ENCODE peak calls at places on chromosome 1, in four cellular contexts. One of them, this sample, is unnamed.

GRCh38 chr1:218364028-218364710 is 19.0 kb downstream of the TGFB2 start:
- DNase-seq in substantia nigra: no peak
- DNase-seq in stimulated activated CD8-positive, alpha-beta memory T cell treated with anti-CD3 and anti-CD28 coated beads, Interleukin-7, amount 100 ng/mL, for 1 hour: no peak
- DNase-seq in H54: no peak
- DNase-seq in this sample: no peak

GRCh38 chr1:230047114-230047865 is 19.7 kb upstream of the GALNT2 start:
- DNase-seq in substantia nigra: no peak
- DNase-seq in stimulated activated CD8-positive, alpha-beta memory T cell treated with anti-CD3 and anti-CD28 coated beads, Interleukin-7, amount 100 ng/mL, for 1 hour: no peak
- DNase-seq in H54: no peak
- DNase-seq in this sample: no peak

GRCh38 chr1:192967901-192968300 is 91.3 kb downstream of the UCHL5 start:
- DNase-seq in substantia nigra: no peak
- DNase-seq in stimulated activated CD8-positive, alpha-beta memory T cell treated with anti-CD3 and anti-CD28 coated beads, Interleukin-7, amount 100 ng/mL, for 1 hour: no peak
- DNase-seq in H54: no peak
- DNase-seq in this sample: no peak

GRCh38 chr1:32073387-32074229 is 869 bp downstream of the TMEM39B start:
- DNase-seq in substantia nigra: no peak
- DNase-seq in stimulated activated CD8-positive, alpha-beta memory T cell treated with anti-CD3 and anti-CD28 coated beads, Interleukin-7, amount 100 ng/mL, for 1 hour: no peak
- DNase-seq in H54: no peak
- DNase-seq in this sample: no peak

GRCh38 chr1:105914403-105914802 is 1142.1 kb upstream of the PRMT6 start:
- DNase-seq in substantia nigra: no peak
- DNase-seq in stimulated activated CD8-positive, alpha-beta memory T cell treated with anti-CD3 and anti-CD28 coated beads, Interleukin-7, amount 100 ng/mL, for 1 hour: no peak
- DNase-seq in H54: no peak
- DNase-seq in this sample: no peak

GRCh38 chr1:84721152-84721551 is 30.9 kb upstream of the SSX2IP start:
- DNase-seq in substantia nigra: no peak
- DNase-seq in stimulated activated CD8-positive, alpha-beta memory T cell treated with anti-CD3 and anti-CD28 coated beads, Interleukin-7, amount 100 ng/mL, for 1 hour: no peak
- DNase-seq in H54: no peak
- DNase-seq in this sample: no peak

GRCh38 chr1:78304766-78305165 is 186.0 kb upstream of the PTGFR start:
- DNase-seq in substantia nigra: no peak
- DNase-seq in stimulated activated CD8-positive, alpha-beta memory T cell treated with anti-CD3 and anti-CD28 coated beads, Interleukin-7, amount 100 ng/mL, for 1 hour: no peak
- DNase-seq in H54: no peak
- DNase-seq in this sample: no peak

GRCh38 chr1:61254629-61255323 is 172.4 kb downstream of the NFIA start:
- DNase-seq in substantia nigra: no peak
- DNase-seq in stimulated activated CD8-positive, alpha-beta memory T cell treated with anti-CD3 and anti-CD28 coated beads, Interleukin-7, amount 100 ng/mL, for 1 hour: no peak
- DNase-seq in H54: no peak
- DNase-seq in this sample: no peak

GRCh38 chr1:116765962-116766361 is 11.7 kb downstream of the CD2 start:
- DNase-seq in substantia nigra: no peak
- DNase-seq in stimulated activated CD8-positive, alpha-beta memory T cell treated with anti-CD3 and anti-CD28 coated beads, Interleukin-7, amount 100 ng/mL, for 1 hour: no peak
- DNase-seq in H54: no peak
- DNase-seq in this sample: no peak

GRCh38 chr1:172040466-172040865 is 199.2 kb downstream of the DNM3 start:
- DNase-seq in substantia nigra: no peak
- DNase-seq in stimulated activated CD8-positive, alpha-beta memory T cell treated with anti-CD3 and anti-CD28 coated beads, Interleukin-7, amount 100 ng/mL, for 1 hour: no peak
- DNase-seq in H54: peak
- DNase-seq in this sample: no peak

GRCh38 chr1:145858238-145858936 is 494 bp downstream of the PIAS3 start:
- DNase-seq in substantia nigra: peak
- DNase-seq in stimulated activated CD8-positive, alpha-beta memory T cell treated with anti-CD3 and anti-CD28 coated beads, Interleukin-7, amount 100 ng/mL, for 1 hour: peak
- DNase-seq in H54: peak
- DNase-seq in this sample: no peak

GRCh38 chr1:115245227-115245626 is 92.8 kb downstream of the NGF start:
- DNase-seq in substantia nigra: no peak
- DNase-seq in stimulated activated CD8-positive, alpha-beta memory T cell treated with anti-CD3 and anti-CD28 coated beads, Interleukin-7, amount 100 ng/mL, for 1 hour: no peak
- DNase-seq in H54: no peak
- DNase-seq in this sample: no peak

GRCh38 chr1:9399510-9400424 is 107.1 kb downstream of the SPSB1 start:
- DNase-seq in substantia nigra: no peak
- DNase-seq in stimulated activated CD8-positive, alpha-beta memory T cell treated with anti-CD3 and anti-CD28 coated beads, Interleukin-7, amount 100 ng/mL, for 1 hour: no peak
- DNase-seq in H54: no peak
- DNase-seq in this sample: no peak

GRCh38 chr1:67459068-67459467 is 28.9 kb upstream of the SERBP1 start:
- DNase-seq in substantia nigra: no peak
- DNase-seq in stimulated activated CD8-positive, alpha-beta memory T cell treated with anti-CD3 and anti-CD28 coated beads, Interleukin-7, amount 100 ng/mL, for 1 hour: no peak
- DNase-seq in H54: no peak
- DNase-seq in this sample: no peak

GRCh38 chr1:14300991-14301703 is 297.3 kb upstream of the KAZN start:
- DNase-seq in substantia nigra: no peak
- DNase-seq in stimulated activated CD8-positive, alpha-beta memory T cell treated with anti-CD3 and anti-CD28 coated beads, Interleukin-7, amount 100 ng/mL, for 1 hour: no peak
- DNase-seq in H54: no peak
- DNase-seq in this sample: no peak

This sample was measured in occipital lobe.